ENCODE peak calls at places on chromosomes 11 and 22, in eight cellular contexts. Q is gastrocnemius medialis, Z is heart left ventricle, F is adrenal gland, R is breast epithelium, L is body of pancreas, H is transverse colon, I is esophagus squamous epithelium. D is an unnamed sample.

GRCh38 chr11:126585388-126586302 is 230.2 kb downstream of the ST3GAL4 start:
- DNase-seq in Q (peak; percentile 34), Z (peak; percentile 66), F (peak; percentile 82), R (peak; percentile 39), L (peak; percentile 76), H (peak; percentile 22), I (no peak), D (peak; percentile 33)

GRCh38 chr22:50678651-50679521 is 6.3 kb downstream of the SHANK3 start:
- DNase-seq in Q (no peak), Z (peak; percentile 57), F (no peak), R (no peak), L (no peak), H (no peak), I (no peak), D (no peak)

GRCh38 chr22:45548991-45549736 is 46.5 kb downstream of the FBLN1 start:
- DNase-seq in Q (peak; percentile 36), Z (no peak), F (no peak), R (peak; percentile 58), L (peak; percentile 26), H (peak; percentile 54), I (no peak), D (no peak)

GRCh38 chr11:133239530-133239929 is 292.8 kb downstream of the OPCML start:
- DNase-seq in Q (no peak), Z (no peak), F (no peak), R (no peak), L (no peak), H (no peak), I (no peak), D (no peak)

GRCh38 chr11:20670932-20671403 is 1.6 kb downstream of the NELL1 start:
- DNase-seq in Q (no peak), Z (no peak), F (no peak), R (no peak), L (no peak), H (no peak), I (no peak), D (no peak)

GRCh38 chr11:40099391-40100169 is 1359.9 kb downstream of the LRRC4C start:
- DNase-seq in Q (no peak), Z (no peak), F (no peak), R (no peak), L (no peak), H (no peak), I (no peak), D (no peak)

GRCh38 chr11:12841946-12842630 is 167.0 kb upstream of the RASSF10 start:
- DNase-seq in Q (no peak), Z (no peak), F (peak; percentile 60), R (peak; percentile 48), L (peak; percentile 72), H (no peak), I (no peak), D (no peak)

GRCh38 chr11:13215157-13215556 is 62.4 kb upstream of the BMAL1 start:
- DNase-seq in Q (no peak), Z (no peak), F (no peak), R (no peak), L (no peak), H (no peak), I (no peak), D (no peak)

GRCh38 chr11:78400116-78400515 is 17.5 kb downstream of the GAB2 start:
- DNase-seq in Q (no peak), Z (no peak), F (no peak), R (no peak), L (no peak), H (no peak), I (no peak), D (no peak)

GRCh38 chr22:46293591-46294260 is 2.9 kb upstream of the GTSE1 start:
- DNase-seq in Q (peak; percentile 48), Z (peak; percentile 80), F (peak; percentile 67), R (no peak), L (no peak), H (peak; percentile 45), I (no peak), D (no peak)

GRCh38 chr11:123561046-123561781 is 93.2 kb downstream of the SCN3B start:
- DNase-seq in Q (peak; percentile 36), Z (no peak), F (peak; percentile 70), R (peak; percentile 40), L (peak; percentile 68), H (no peak), I (no peak), D (no peak)

GRCh38 chr22:35352214-35353111 is 28.4 kb upstream of the HMOX1 start:
- DNase-seq in Q (peak; percentile 69), Z (peak; percentile 87), F (peak; percentile 82), R (no peak), L (peak; percentile 70), H (peak; percentile 80), I (peak; percentile 52), D (peak; percentile 54)

GRCh38 chr11:123765601-123766000 is 11.3 kb upstream of the OR6X1 start:
- DNase-seq in Q (no peak), Z (no peak), F (no peak), R (no peak), L (no peak), H (no peak), I (no peak), D (no peak)

GRCh38 chr22:30612789-30613188 is 5.8 kb downstream of the TCN2 start:
- DNase-seq in Q (no peak), Z (no peak), F (no peak), R (no peak), L (no peak), H (no peak), I (no peak), D (no peak)

GRCh38 chr11:62694455-62695167 is 5.3 kb upstream of the LRRN4CL start:
- DNase-seq in Q (peak; percentile 92), Z (peak; percentile 83), F (peak; percentile 95), R (peak; percentile 68), L (peak; percentile 88), H (peak; percentile 85), I (no peak), D (peak; percentile 90)

GRCh38 chr11:2098691-2099522 is 40.3 kb downstream of the IGF2 start:
- DNase-seq in Q (no peak), Z (peak; percentile 63), F (no peak), R (no peak), L (no peak), H (no peak), I (no peak), D (no peak)
- TF ChIP-seq POLR2A in Q (no peak), Z (no peak), F (no peak), R (no peak), L (no peak), H (no peak), I (no peak), D (no peak)

GRCh38 chr11:954392-955144 is 28.9 kb downstream of the AP2A2 start:
- DNase-seq in Q (no peak), Z (no peak), F (no peak), R (no peak), L (no peak), H (no peak), I (no peak), D (no peak)
- H3K4me1 ChIP-seq in Q (peaks cover 8% of the 10 kb centered on the region), Z (peaks cover 15% of the 10 kb centered on the region), F (no peaks in the 10 kb centered on the region), R (no peaks in the 10 kb centered on the region), L (peaks cover 79% of the 10 kb centered on the region), H (peaks cover 28% of the 10 kb centered on the region), I (peaks cover 16% of the 10 kb centered on the region), D (peaks cover 8% of the 10 kb centered on the region)

GRCh38 chr11:121311373-121311772 is 18.8 kb downstream of the SC5D start:
- DNase-seq in Q (no peak), Z (no peak), F (no peak), R (no peak), L (no peak), H (no peak), I (no peak), D (no peak)

GRCh38 chr11:121309688-121310087 is 17.1 kb downstream of the SC5D start:
- DNase-seq in Q (no peak), Z (no peak), F (no peak), R (no peak), L (no peak), H (no peak), I (no peak), D (no peak)

GRCh38 chr11:121312483-121312882 is 19.9 kb downstream of the SC5D start:
- DNase-seq in Q (no peak), Z (no peak), F (no peak), R (no peak), L (no peak), H (no peak), I (no peak), D (no peak)

DNA sequence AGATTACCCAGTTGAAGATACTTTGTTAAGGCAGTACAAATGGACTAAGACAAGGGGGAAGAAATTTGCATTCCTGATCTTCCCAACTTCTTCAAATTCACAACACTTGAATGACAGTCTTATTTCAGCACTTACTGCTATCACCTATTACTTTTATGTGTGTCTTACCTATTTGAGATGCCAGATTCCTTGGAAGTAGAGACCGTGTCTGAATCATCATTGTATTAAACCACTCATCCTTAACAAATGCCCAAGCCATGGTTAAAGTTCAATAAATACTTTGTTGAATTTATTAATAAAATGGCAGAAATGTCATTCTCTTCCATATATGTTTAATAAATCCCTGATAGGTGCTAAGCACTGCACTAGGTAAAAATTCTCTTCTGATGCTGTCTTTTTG is 18.3 kb downstream of the SC5D start:
- DNase-seq in Q (no peak), Z (no peak), F (no peak), R (no peak), L (no peak), H (no peak), I (no peak), D (no peak)
- H3K27me3 ChIP-seq in Q (no peaks in the 10 kb centered on the region), Z (no peaks in the 10 kb centered on the region), F (no peaks in the 10 kb centered on the region), R (no peaks in the 10 kb centered on the region), L (no peaks in the 10 kb centered on the region), H (no peaks in the 10 kb centered on the region), I (no peaks in the 10 kb centered on the region), D (no peaks in the 10 kb centered on the region)

GRCh38 chr22:23804781-23805291 is 18.1 kb downstream of the SMARCB1 start:
- DNase-seq in Q (no peak), Z (no peak), F (no peak), R (no peak), L (no peak), H (no peak), I (no peak), D (no peak)
- TF ChIP-seq POLR2A in Q (no peak), Z (no peak), F (no peak), R (no peak), L (no peak), H (no peak), I (no peak), D (no peak)

D was measured in tibial nerve.